ENCODE peak calls at places on chromosomes 6 and 20, in ten cellular contexts. V is AG04450; I is dorsolateral prefrontal cortex; R is GM23248; S is colonic mucosa; C is left lung; Y is effector memory CD4-positive, alpha-beta T cell; M is tibial nerve; O is cardiac muscle cell; T is WERI-Rb-1. D is an unnamed sample.
A peak's percentile ranks its signal among the peaks of the same experiment; 100 is the strongest.

GRCh38 chr6:16294371-16294770 is 56.0 kb downstream of the GMPR start:
- DNase-seq in V (no peak), I (no peak), R (no peak), S (no peak), C (no peak), Y (no peak), M (no peak), O (no peak), T (no peak), D (no peak)

GRCh38 chr20:25497586-25498279 is 87.6 kb downstream of the NINL start:
- DNase-seq in V (no peak), I (no peak), R (no peak), S (no peak), C (peak; percentile 71), Y (no peak), M (no peak), O (no peak), T (no peak), D (no peak)

GRCh38 chr6:157773248-157773773 is 49.7 kb upstream of the SNX9 start:
- DNase-seq in V (no peak), I (no peak), R (peak; percentile 29), S (no peak), C (no peak), Y (no peak), M (no peak), O (no peak), T (no peak), D (no peak)

GRCh38 chr6:142420822-142421221 is 119.0 kb downstream of the ADGRG6 start:
- DNase-seq in V (no peak), I (no peak), R (no peak), S (no peak), C (no peak), Y (no peak), M (no peak), O (no peak), T (no peak), D (no peak)

GRCh38 chr6:108435391-108435790 is 125.3 kb upstream of the FOXO3 start:
- DNase-seq in V (no peak), I (no peak), R (no peak), S (no peak), C (no peak), Y (no peak), M (no peak), O (no peak), T (no peak), D (no peak)

GRCh38 chr6:119349041-119349340 is 570 bp downstream of the MAN1A1 start:
- DNase-seq in V (no peak), I (no peak), R (peak; percentile 58), S (no peak), C (peak; percentile 87), Y (no peak), M (no peak), O (no peak), T (no peak), D (no peak)

GRCh38 chr6:51648236-51648635 is 439.2 kb downstream of the PKHD1 start:
- DNase-seq in V (no peak), I (no peak), R (no peak), S (no peak), C (no peak), Y (no peak), M (no peak), O (no peak), T (no peak), D (no peak)

GRCh38 chr20:47981242-47981641 is 196.0 kb upstream of the SULF2 start:
- DNase-seq in V (no peak), I (no peak), R (no peak), S (no peak), C (no peak), Y (no peak), M (no peak), O (no peak), T (no peak), D (no peak)

GRCh38 chr20:2459981-2460751 is 10.4 kb downstream of the SNRPB start:
- DNase-seq in V (no peak), I (no peak), R (no peak), S (no peak), C (no peak), Y (no peak), M (no peak), O (no peak), T (no peak), D (no peak)
- H3K27ac ChIP-seq in V (no peak overlapping the region), I (no peak overlapping the region), R (no peak overlapping the region), S (no peak overlapping the region), C (no peak overlapping the region), Y (no peak overlapping the region), M (no peak overlapping the region), O (no peak overlapping the region), T (no peak overlapping the region), D (no peak overlapping the region)

GRCh38 chr6:84061174-84061573 is 27.6 kb downstream of the MRAP2 start:
- DNase-seq in V (no peak), I (no peak), R (peak; percentile 57), S (no peak), C (no peak), Y (no peak), M (no peak), O (peak; percentile 15), T (no peak), D (no peak)
- H3K27ac ChIP-seq in V (no peak overlapping the region), I (no peak overlapping the region), R (no peak overlapping the region), S (no peak overlapping the region), C (no peak overlapping the region), Y (no peak overlapping the region), M (no peak overlapping the region), O (no peak overlapping the region), T (no peak overlapping the region), D (no peak overlapping the region)

GRCh38 chr6:110545081-110545872 is 68.9 kb upstream of the SLC22A16 start:
- DNase-seq in V (no peak), I (no peak), R (no peak), S (no peak), C (no peak), Y (no peak), M (no peak), O (no peak), T (no peak), D (no peak)

GRCh38 chr6:110550353-110550752 is 73.9 kb upstream of the SLC22A16 start:
- DNase-seq in V (no peak), I (no peak), R (no peak), S (no peak), C (peak; percentile 63), Y (no peak), M (no peak), O (no peak), T (no peak), D (no peak)

GRCh38 chr6:110548124-110548847 is 71.9 kb upstream of the SLC22A16 start:
- DNase-seq in V (no peak), I (no peak), R (peak; percentile 9), S (no peak), C (no peak), Y (no peak), M (no peak), O (no peak), T (no peak), D (no peak)

GRCh38 chr6:110549277-110549676 is 72.9 kb upstream of the SLC22A16 start:
- DNase-seq in V (no peak), I (no peak), R (no peak), S (no peak), C (no peak), Y (no peak), M (no peak), O (no peak), T (no peak), D (no peak)

DNA sequence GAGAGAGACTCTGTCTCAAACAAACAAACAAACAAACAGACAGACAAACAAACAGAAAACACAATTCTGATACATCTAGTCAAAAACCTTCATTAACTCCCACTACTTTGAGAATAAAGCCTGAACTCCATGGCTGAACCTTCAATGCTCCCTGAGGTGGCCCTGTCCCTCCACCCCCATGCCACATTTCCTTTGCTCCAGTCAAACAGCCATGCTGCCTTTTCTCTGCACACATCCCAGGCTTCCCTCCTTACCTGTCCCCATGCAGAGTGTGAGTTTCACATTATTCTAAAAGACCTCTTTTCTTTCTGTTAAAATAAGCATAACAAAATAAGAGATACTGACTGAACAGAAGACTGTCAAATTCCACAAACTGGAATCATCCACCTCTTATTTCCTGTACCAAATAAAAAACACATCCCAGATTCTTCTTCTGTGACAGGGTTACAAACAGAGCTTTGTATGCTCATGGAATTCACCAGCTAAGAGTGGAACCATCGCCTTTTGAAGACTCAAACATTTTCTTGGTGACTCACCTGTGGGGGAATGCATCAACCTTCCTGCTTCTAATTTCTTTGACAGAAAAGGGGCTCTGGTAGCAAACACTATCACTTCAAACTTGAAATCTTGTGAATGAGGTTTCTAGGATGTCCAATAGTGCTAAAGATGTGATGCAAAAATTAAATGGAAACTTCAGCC is 71.0 kb upstream of the SLC22A16 start:
- DNase-seq in V (no peak), I (no peak), R (peak; percentile 78), S (no peak), C (no peak), Y (no peak), M (no peak), O (no peak), T (no peak), D (no peak)
- H3K27ac ChIP-seq in V (no peak overlapping the region), I (peak overlapping the region; percentile 100), R (peak overlapping the region; percentile 54), S (no peak overlapping the region), C (no peak overlapping the region), Y (no peak overlapping the region), M (peak overlapping the region; percentile 38), O (no peak overlapping the region), T (no peak overlapping the region), D (peak overlapping the region; percentile 74)

DNA sequence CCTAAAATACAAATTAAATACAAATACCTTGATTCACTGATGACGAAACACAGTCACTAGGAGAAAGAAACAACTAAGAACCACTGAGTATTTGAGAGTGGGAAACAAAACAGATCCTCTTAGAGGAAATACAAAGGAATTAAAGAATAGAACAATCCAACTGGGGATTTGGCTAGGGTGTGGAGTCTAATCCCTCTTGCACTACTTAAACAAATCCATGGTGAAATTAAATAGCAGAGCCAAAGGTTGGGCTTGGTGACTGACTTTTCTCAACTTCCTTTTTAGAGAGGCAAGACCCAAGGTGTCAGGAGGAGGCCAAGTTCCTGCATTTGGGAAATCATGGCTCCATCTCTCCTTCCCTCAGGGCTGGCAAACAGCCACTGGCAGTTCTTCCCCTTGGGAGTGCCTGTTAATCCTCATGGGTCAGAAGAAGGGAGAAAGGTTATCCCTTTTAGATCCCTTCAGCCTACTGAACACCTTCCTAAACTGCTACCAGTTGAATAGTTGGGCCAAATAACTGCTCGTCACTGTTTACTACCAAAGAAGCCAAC is 101.2 kb upstream of the TRAF3IP2 start:
- DNase-seq in V (no peak), I (no peak), R (no peak), S (no peak), C (no peak), Y (no peak), M (no peak), O (no peak), T (peak; percentile 33), D (no peak)
- H3K27ac ChIP-seq in V (no peak overlapping the region), I (peak overlapping the region; percentile 34), R (no peak overlapping the region), S (no peak overlapping the region), C (no peak overlapping the region), Y (no peak overlapping the region), M (peak overlapping the region; percentile 46), O (no peak overlapping the region), T (no peak overlapping the region), D (no peak overlapping the region)

DNA sequence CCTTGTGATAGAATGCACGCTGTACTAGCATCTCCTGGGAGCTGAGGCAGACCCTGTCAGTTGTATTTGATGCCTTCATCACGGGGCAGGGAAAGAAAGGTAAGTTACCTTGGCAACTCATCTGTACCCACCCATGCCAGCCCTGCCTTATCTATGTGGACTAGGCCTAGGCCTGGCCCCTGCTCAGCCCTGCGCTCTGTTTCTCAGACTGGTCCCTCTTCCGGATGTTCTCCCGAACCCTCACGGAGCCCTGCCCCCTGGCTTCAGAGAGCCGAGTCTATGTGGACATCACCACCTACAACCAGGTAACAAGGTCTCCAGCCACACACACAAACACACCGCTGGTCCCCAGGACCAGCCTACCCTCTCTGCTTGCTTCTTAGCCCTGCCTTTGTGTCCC is 4.2 kb downstream of the PIGT start:
- DNase-seq in V (no peak), I (no peak), R (no peak), S (no peak), C (no peak), Y (no peak), M (no peak), O (no peak), T (no peak), D (no peak)
- H3K27ac ChIP-seq in V (peak overlapping the region; percentile 54), I (peak overlapping the region; percentile 85), R (peak overlapping the region; percentile 89), S (peak overlapping the region; percentile 28), C (peak overlapping the region; percentile 67), Y (no peak overlapping the region), M (peak overlapping the region; percentile 63), O (no peak overlapping the region), T (no peak overlapping the region), D (peak overlapping the region; percentile 77)

D was measured in epithelial cell of prostate.